ENCODE peak calls at places on chromosomes 11 and 22, in eight cellular contexts. F is cardiac muscle cell; X is CD8-positive, alpha-beta memory T cell; C is AG04450; N is adrenal gland; D is esophagus muscularis mucosa; P is colonic mucosa; A is effector memory CD4-positive, alpha-beta T cell. S is an unnamed sample.

GRCh38 chr11:792535-792821 is 2.6 kb upstream of the CEND1 start:
- DNase-seq in C (no peak), N (no peak), D (no peak), A (no peak), X (no peak), F (no peak), P (no peak), S (no peak)

GRCh38 chr11:112844530-112844929 is 116.7 kb upstream of the NCAM1 start:
- DNase-seq in D (peak; percentile 83), N (no peak), P (no peak), A (no peak), X (no peak), C (no peak), F (no peak), S (no peak)

GRCh38 chr11:40337118-40337517 is 1122.3 kb downstream of the LRRC4C start:
- DNase-seq in D (no peak), A (no peak), P (no peak), F (no peak), N (no peak), X (no peak), C (peak; percentile 3), S (no peak)

GRCh38 chr11:93028959-93029536 is 59.6 kb downstream of the MTNR1B start:
- DNase-seq in P (no peak), A (no peak), D (no peak), X (no peak), F (no peak), N (no peak), C (no peak), S (no peak)

GRCh38 chr11:65915821-65916251 is 3.0 kb downstream of the C11orf68 start:
- DNase-seq in D (no peak), C (peak; percentile 93), F (no peak), X (no peak), P (peak; percentile 60), A (no peak), N (peak; percentile 99), S (no peak)

GRCh38 chr11:13376402-13376801 is 86.6 kb downstream of the BTBD10 start:
- DNase-seq in C (no peak), N (no peak), F (no peak), D (no peak), X (no peak), A (no peak), P (no peak), S (no peak)

GRCh38 chr22:36341640-36342041 is 46.1 kb downstream of the MYH9 start:
- DNase-seq in A (no peak), X (no peak), D (no peak), N (no peak), P (no peak), C (no peak), F (no peak), S (no peak)

GRCh38 chr11:79116600-79116999 is 324.2 kb downstream of the TENM4 start:
- DNase-seq in P (no peak), F (no peak), D (no peak), A (no peak), N (no peak), X (no peak), C (no peak), S (no peak)

GRCh38 chr11:65503606-65503922 is 4.7 kb downstream of the MALAT1 start:
- DNase-seq in P (no peak), C (no peak), D (no peak), F (no peak), A (no peak), X (no peak), N (peak; percentile 9), S (no peak)

GRCh38 chr11:61793084-61793828 is 545 bp downstream of the FEN1 start:
- DNase-seq in X (no peak), P (no peak), N (no peak), A (no peak), F (no peak), D (no peak), C (no peak), S (no peak)

GRCh38 chr11:46669606-46670243 is 30.7 kb downstream of the ARHGAP1 start:
- DNase-seq in C (no peak), N (no peak), X (no peak), D (no peak), F (no peak), A (no peak), P (no peak), S (no peak)

GRCh38 chr11:120021391-120021953 is 116.4 kb downstream of the TRIM29 start:
- DNase-seq in A (no peak), N (no peak), P (no peak), C (no peak), X (no peak), F (no peak), D (no peak), S (no peak)

GRCh38 chr22:37146507-37147180 is 3.1 kb downstream of the IL2RB start:
- DNase-seq in C (no peak), N (no peak), A (no peak), F (no peak), P (no peak), D (no peak), X (no peak), S (no peak)

GRCh38 chr22:20566420-20567260 is 59.2 kb downstream of the MED15 start:
- DNase-seq in C (no peak), P (no peak), A (peak; percentile 58), F (no peak), X (peak; percentile 46), N (peak; percentile 80), D (no peak), S (peak; percentile 59)

GRCh38 chr11:71451596-71452353 is 1.2 kb upstream of the NADSYN1 start:
- DNase-seq in P (peak; percentile 71), D (no peak), C (no peak), A (no peak), X (no peak), F (peak; percentile 50), N (peak; percentile 61), S (no peak)

GRCh38 chr11:17238377-17238776 is 30.6 kb upstream of the PIK3C2A start:
- DNase-seq in C (no peak), F (no peak), X (no peak), P (no peak), D (no peak), A (no peak), N (no peak), S (no peak)

GRCh38 chr22:37906364-37907008 is 389 bp downstream of the MICALL1 start:
- DNase-seq in C (no peak), P (peak; percentile 53), N (no peak), A (peak; percentile 14), D (no peak), X (peak; percentile 38), F (peak; percentile 19), S (peak; percentile 33)

GRCh38 chr22:40067639-40068038 is 72.9 kb downstream of the FAM83F start:
- DNase-seq in D (no peak), N (no peak), C (no peak), X (no peak), A (no peak), P (no peak), F (no peak), S (no peak)

GRCh38 chr22:33715221-33715620 is 205.1 kb downstream of the LARGE1 start:
- DNase-seq in P (no peak), C (no peak), D (no peak), F (no peak), X (no peak), N (no peak), A (no peak), S (no peak)

GRCh38 chr22:26360169-26360885 is 68.7 kb upstream of the ASPHD2 start:
- DNase-seq in A (peak; percentile 44), P (peak; percentile 69), N (peak; percentile 67), X (peak; percentile 55), D (peak; percentile 93), F (peak; percentile 75), C (peak; percentile 44), S (peak; percentile 39)

GRCh38 chr11:74749965-74750296 is 1.3 kb downstream of the RNF169 start:
- DNase-seq in F (no peak), C (no peak), A (no peak), D (no peak), N (no peak), P (no peak), X (no peak), S (no peak)

GRCh38 chr11:3356858-3357257 is 22.1 kb downstream of the ZNF195 start:
- DNase-seq in X (no peak), F (no peak), A (no peak), N (no peak), C (no peak), D (no peak), P (no peak), S (no peak)
- H3K9me3 ChIP-seq in X (peaks cover 68% of the 10 kb centered on the region), F (peaks cover 7% of the 10 kb centered on the region), A (peaks cover 69% of the 10 kb centered on the region), N (peaks cover 47% of the 10 kb centered on the region), C (peaks cover 69% of the 10 kb centered on the region), D (no peaks in the 10 kb centered on the region), P (peaks cover 20% of the 10 kb centered on the region), S (peaks cover 50% of the 10 kb centered on the region)

DNA sequence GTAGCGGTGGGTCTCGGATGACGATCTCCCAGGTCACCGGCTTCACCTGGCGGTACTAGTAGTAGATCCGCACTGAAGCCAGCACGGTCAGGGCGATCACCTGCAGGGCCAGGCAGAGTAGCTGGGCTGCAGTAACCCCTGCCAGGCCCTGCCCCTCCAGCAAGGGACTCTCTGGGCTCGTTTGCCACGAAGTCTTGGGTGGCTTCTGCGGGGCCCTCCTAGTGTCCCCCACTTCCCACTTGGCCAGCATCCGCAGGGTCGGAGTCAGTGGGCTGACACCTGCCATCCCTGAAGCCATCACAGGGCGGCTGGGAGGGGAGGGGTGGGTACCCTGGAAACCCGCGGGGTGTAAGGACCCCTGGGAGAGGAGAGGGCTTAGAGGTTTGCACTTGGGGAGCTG is 214.0 kb downstream of the OR4C45 start:
- DNase-seq in D (no peak), C (no peak), A (no peak), X (no peak), P (no peak), F (no peak), N (no peak), S (no peak)
- H3K9me3 ChIP-seq in D (no peaks in the 10 kb centered on the region), C (peaks cover 31% of the 10 kb centered on the region), A (no peaks in the 10 kb centered on the region), X (no peaks in the 10 kb centered on the region), P (no peaks in the 10 kb centered on the region), F (no peaks in the 10 kb centered on the region), N (no peaks in the 10 kb centered on the region), S (no peaks in the 10 kb centered on the region)

DNA sequence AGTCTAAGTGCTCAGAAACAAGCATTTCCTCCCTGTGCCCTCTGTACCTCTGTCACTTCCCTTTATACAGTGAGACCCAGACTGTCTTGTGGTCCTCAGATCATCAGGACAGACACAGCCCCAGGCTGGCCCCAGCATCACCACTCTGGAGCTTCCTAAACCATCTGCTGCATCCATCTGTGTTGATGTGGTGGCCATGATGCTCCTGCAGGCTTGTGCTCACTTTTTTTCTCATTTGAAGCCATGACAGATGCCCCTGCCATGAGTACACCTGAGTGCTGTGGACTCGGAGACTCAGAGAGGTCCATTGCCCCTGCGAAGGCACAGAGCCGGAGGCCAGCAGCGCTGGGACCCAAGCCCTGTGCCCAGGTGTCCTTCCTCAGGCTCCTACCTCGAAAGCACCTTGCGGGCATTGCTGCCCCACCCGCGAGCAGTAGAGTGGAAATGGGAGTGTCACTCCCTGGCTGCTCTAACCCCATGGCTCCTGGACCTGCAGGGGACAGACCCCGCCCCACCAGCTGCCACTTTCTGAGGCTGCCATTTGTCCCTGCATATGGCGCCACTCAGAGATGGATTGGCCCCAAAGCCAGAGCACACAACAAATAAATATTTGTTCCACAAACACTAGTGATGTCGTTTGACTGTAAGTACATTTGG is 593.5 kb downstream of the TBC1D22A start:
- DNase-seq in D (no peak), F (no peak), A (no peak), C (no peak), X (no peak), N (no peak), P (no peak), S (no peak)
- H3K9me3 ChIP-seq in D (no peaks in the 10 kb centered on the region), F (no peaks in the 10 kb centered on the region), A (no peaks in the 10 kb centered on the region), C (peaks cover 6% of the 10 kb centered on the region), X (no peaks in the 10 kb centered on the region), N (no peaks in the 10 kb centered on the region), P (no peaks in the 10 kb centered on the region), S (no peaks in the 10 kb centered on the region)

GRCh38 chr11:58774164-58774593 is 42.4 kb upstream of the GLYAT start:
- DNase-seq in X (no peak), P (no peak), D (peak; percentile 77), N (no peak), F (no peak), A (no peak), C (no peak), S (no peak)
- H3K9me3 ChIP-seq in X (no peaks in the 10 kb centered on the region), P (no peaks in the 10 kb centered on the region), D (no peaks in the 10 kb centered on the region), N (no peaks in the 10 kb centered on the region), F (no peaks in the 10 kb centered on the region), A (no peaks in the 10 kb centered on the region), C (no peaks in the 10 kb centered on the region), S (no peaks in the 10 kb centered on the region)

S was measured in T-helper 17 cell.